ENCODE peak calls at places on chromosomes 5 and 9, in eight cellular contexts. F, Q, A, Z, O, Y, S and U are unnamed samples.
A peak's percentile ranks its signal among the peaks of the same experiment; 100 is the strongest.

GRCh38 chr5:158013303-158013702 is 154.4 kb upstream of the CLINT1 start:
- DNase-seq in F (no peak), Q (no peak), A (no peak), Z (no peak), O (no peak), Y (no peak), S (no peak), U (no peak)

GRCh38 chr9:93255994-93256877 is 72.3 kb downstream of the WNK2 start:
- DNase-seq in F (peak; percentile 17), Q (no peak), A (no peak), Z (no peak), O (peak; percentile 4), Y (no peak), S (no peak), U (no peak)

GRCh38 chr9:122085260-122085659 is 7.8 kb downstream of the TTLL11 start:
- DNase-seq in F (no peak), Q (no peak), A (no peak), Z (no peak), O (no peak), Y (no peak), S (no peak), U (no peak)

GRCh38 chr5:19853616-19854240 is 134.3 kb downstream of the CDH18 start:
- DNase-seq in F (no peak), Q (no peak), A (peak; percentile 3), Z (no peak), O (no peak), Y (no peak), S (no peak), U (no peak)

GRCh38 chr5:3059488-3059887 is 308.0 kb upstream of the IRX2 start:
- DNase-seq in F (no peak), Q (no peak), A (no peak), Z (no peak), O (no peak), Y (no peak), S (no peak), U (no peak)

GRCh38 chr9:115013998-115014397 is 83.6 kb upstream of the TNFSF8 start:
- DNase-seq in F (peak; percentile 70), Q (peak; percentile 48), A (peak; percentile 83), Z (peak; percentile 55), O (peak; percentile 52), Y (peak; percentile 82), S (peak; percentile 64), U (peak; percentile 57)

GRCh38 chr5:151805414-151806225 is 33.9 kb downstream of the G3BP1 start:
- DNase-seq in F (no peak), Q (no peak), A (no peak), Z (peak; percentile 6), O (no peak), Y (no peak), S (no peak), U (no peak)

GRCh38 chr5:157665467-157666085 is 5.8 kb upstream of the C5orf52 start:
- DNase-seq in F (no peak), Q (peak; percentile 18), A (peak; percentile 48), Z (no peak), O (no peak), Y (peak; percentile 51), S (no peak), U (no peak)

GRCh38 chr5:87411586-87412416 is 929 bp downstream of the CCNH start:
- DNase-seq in F (peak; percentile 26), Q (peak; percentile 6), A (no peak), Z (peak; percentile 39), O (peak; percentile 26), Y (peak; percentile 65), S (no peak), U (peak; percentile 74)

GRCh38 chr5:57538341-57538955 is 55.8 kb upstream of the ACTBL2 start:
- DNase-seq in F (no peak), Q (no peak), A (peak; percentile 30), Z (no peak), O (no peak), Y (no peak), S (no peak), U (no peak)

GRCh38 chr9:68714416-68715180 is 9.6 kb downstream of the PIP5K1B start:
- DNase-seq in F (peak; percentile 45), Q (no peak), A (no peak), Z (no peak), O (no peak), Y (no peak), S (no peak), U (no peak)

GRCh38 chr5:17185776-17186175 is 31.7 kb upstream of the BASP1 start:
- DNase-seq in F (no peak), Q (no peak), A (no peak), Z (peak; percentile 77), O (no peak), Y (peak; percentile 21), S (no peak), U (no peak)

GRCh38 chr9:84456526-84456925 is 116.0 kb upstream of the SLC28A3 start:
- DNase-seq in F (no peak), Q (no peak), A (no peak), Z (no peak), O (no peak), Y (no peak), S (no peak), U (no peak)

GRCh38 chr9:72971411-72971810 is 18.6 kb upstream of the ALDH1A1 start:
- DNase-seq in F (no peak), Q (no peak), A (no peak), Z (no peak), O (no peak), Y (no peak), S (no peak), U (no peak)

GRCh38 chr5:172777381-172778222 is 6.6 kb upstream of the DUSP1 start:
- DNase-seq in F (peak; percentile 87), Q (peak; percentile 76), A (no peak), Z (peak; percentile 91), O (peak; percentile 75), Y (peak; percentile 91), S (peak; percentile 91), U (peak; percentile 70)

GRCh38 chr9:2597483-2597882 is 24.1 kb upstream of the VLDLR start:
- DNase-seq in F (no peak), Q (no peak), A (no peak), Z (no peak), O (no peak), Y (no peak), S (no peak), U (no peak)

GRCh38 chr9:97906236-97906831 is 16.0 kb downstream of the TRMO start:
- DNase-seq in F (no peak), Q (no peak), A (no peak), Z (no peak), O (no peak), Y (peak; percentile 71), S (no peak), U (no peak)

GRCh38 chr5:154728884-154729283 is 26.3 kb upstream of the LARP1 start:
- DNase-seq in F (no peak), Q (no peak), A (no peak), Z (no peak), O (no peak), Y (no peak), S (no peak), U (no peak)

GRCh38 chr5:177458122-177458681 is 11.6 kb downstream of the PRR7 start:
- DNase-seq in F (no peak), Q (no peak), A (no peak), Z (no peak), O (no peak), Y (no peak), S (no peak), U (no peak)

GRCh38 chr9:567128-567745 is 274.3 kb upstream of the DMRT1 start:
- DNase-seq in F (no peak), Q (no peak), A (no peak), Z (no peak), O (no peak), Y (peak; percentile 68), S (no peak), U (no peak)

GRCh38 chr5:76547242-76547890 is 75.8 kb downstream of the F2RL2 start:
- DNase-seq in F (no peak), Q (no peak), A (no peak), Z (peak; percentile 22), O (no peak), Y (no peak), S (no peak), U (peak; percentile 18)

GRCh38 chr5:171478946-171479775 is 59.7 kb downstream of the FGF18 start:
- DNase-seq in F (no peak), Q (no peak), A (no peak), Z (no peak), O (no peak), Y (no peak), S (no peak), U (no peak)

GRCh38 chr5:71893451-71893850 is 174.4 kb downstream of the CARTPT start:
- DNase-seq in F (no peak), Q (no peak), A (no peak), Z (no peak), O (no peak), Y (no peak), S (no peak), U (no peak)

GRCh38 chr9:77881111-77881510 is 150.5 kb downstream of the GNAQ start:
- DNase-seq in F (no peak), Q (no peak), A (no peak), Z (no peak), O (no peak), Y (no peak), S (no peak), U (no peak)

DNA sequence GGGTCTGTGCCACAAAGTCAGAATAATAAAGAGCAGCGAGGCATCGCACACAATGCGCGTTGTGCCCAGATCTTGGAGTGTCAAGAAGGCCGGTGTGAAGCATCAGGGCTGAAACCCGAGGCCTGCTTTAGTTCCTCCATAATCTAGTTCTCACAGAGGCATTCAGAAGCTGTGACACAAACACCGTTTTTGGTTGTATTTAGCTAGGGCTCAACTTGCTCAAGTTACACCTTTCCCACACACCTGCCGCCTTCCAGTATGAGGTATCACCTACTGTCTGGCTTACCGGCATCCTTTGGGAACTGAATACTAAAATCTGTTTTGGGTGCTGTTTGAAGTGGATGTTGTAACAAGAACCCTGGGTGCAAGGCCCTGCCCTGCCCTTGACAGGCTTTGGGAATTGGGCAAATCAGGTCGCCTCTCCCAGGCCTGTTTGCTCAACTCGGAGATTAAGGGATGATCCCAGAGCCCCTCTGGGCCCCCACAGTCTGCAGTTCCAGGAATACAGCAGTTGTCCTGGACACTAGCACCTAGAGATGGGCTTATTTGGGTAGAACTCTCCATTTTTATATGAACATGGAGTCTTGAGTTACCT is 27.0 kb downstream of the SLC25A25 start:
- DNase-seq in F (no peak), Q (no peak), A (no peak), Z (no peak), O (no peak), Y (no peak), S (no peak), U (no peak)
- TF ChIP-seq POLR2A in F (no peak), Q (no peak), A (no peak), Z (no peak), O (no peak), Y (no peak), S (no peak), U (no peak)

GRCh38 chr5:140632366-140633080 is 452 bp downstream of the CD14 start:
- DNase-seq in F (peak; percentile 58), Q (no peak), A (no peak), Z (peak; percentile 25), O (peak; percentile 60), Y (no peak), S (peak; percentile 75), U (peak; percentile 76)
- TF ChIP-seq POLR2A in F (no peak), Q (no peak), A (no peak), Z (no peak), O (no peak), Y (no peak), S (peak; percentile 5), U (no peak)

GRCh38 chr9:136847827-136848392 is 1.3 kb upstream of the PHPT1 start:
- DNase-seq in F (peak; percentile 91), Q (peak; percentile 67), A (no peak), Z (peak; percentile 83), O (peak; percentile 66), Y (peak; percentile 90), S (peak; percentile 96), U (peak; percentile 84)
- TF ChIP-seq POLR2A in F (no peak), Q (peak; percentile 81), A (peak; percentile 46), Z (no peak), O (no peak), Y (peak; percentile 85), S (peak; percentile 95), U (no peak)

GRCh38 chr9:132858756-132859155 is 19.3 kb downstream of the AK8 start:
- DNase-seq in F (no peak), Q (no peak), A (no peak), Z (no peak), O (no peak), Y (no peak), S (no peak), U (no peak)
- TF ChIP-seq POLR2A in F (no peak), Q (no peak), A (no peak), Z (no peak), O (no peak), Y (no peak), S (no peak), U (no peak)